ENCODE peak calls at places on chromosomes 4 and X, in nine cellular contexts. N is CD8-positive, alpha-beta memory T cell; Y is KBM-7; D is naive thymus-derived CD8-positive, alpha-beta T cell; X is ecto neural progenitor cell; H is activated T-helper 1 cell treated with anti-CD3 and anti-CD28 coated beads, Interleukin-12 subunit alpha, Interleukin-12 subunit beta, Interleukin-2, Interleukin-4 antibody, amounts not matched to agents 30 ng/mL and 10 ng/mL and 1 ng/mL, durations not matched to agents 14 hours and 24 hours and 36 hours; B is ELR; C is occipital lobe; U is CD4-positive, alpha-beta T cell. M is an unnamed sample.

GRCh38 chr4:150462743-150463142 is 119.2 kb upstream of the MAB21L2 start:
- DNase-seq in X (no peak), D (no peak), N (no peak), B (peak), H (no peak), U (no peak), C (no peak), Y (no peak), M (no peak)

GRCh38 chr4:177558995-177559394 is 116.8 kb upstream of the AGA start:
- DNase-seq in U (no peak), D (no peak), X (no peak), Y (no peak), H (no peak), C (no peak), N (no peak), B (no peak), M (no peak)

GRCh38 chrX:154732421-154733071 is 18.3 kb downstream of the GAB3 start:
- DNase-seq in D (no peak), C (no peak), B (peak), X (no peak), N (no peak), U (no peak), H (no peak), Y (peak), M (peak)

GRCh38 chrX:71669492-71669891 is 2.1 kb downstream of the LOC101059915 start:
- DNase-seq in C (no peak), Y (no peak), D (no peak), N (no peak), B (no peak), H (no peak), U (no peak), X (no peak), M (no peak)

GRCh38 chrX:56569378-56570061 is 6.1 kb downstream of the UBQLN2 start:
- DNase-seq in X (no peak), C (no peak), H (no peak), U (no peak), B (no peak), N (no peak), Y (peak), D (no peak), M (no peak)

GRCh38 chrX:20140410-20140809 is 1.2 kb downstream of the EIF1AX start:
- DNase-seq in X (no peak), C (no peak), D (no peak), U (no peak), B (no peak), H (no peak), Y (peak), N (no peak), M (peak)

GRCh38 chr4:123858465-123858864 is 461.9 kb downstream of the SPRY1 start:
- DNase-seq in N (no peak), Y (no peak), D (no peak), X (no peak), C (no peak), H (no peak), B (no peak), U (no peak), M (no peak)

GRCh38 chr4:151854731-151855130 is 93.9 kb upstream of the GATB start:
- DNase-seq in Y (no peak), H (no peak), U (no peak), X (no peak), B (peak), N (no peak), D (no peak), C (no peak), M (no peak)

GRCh38 chr4:7628432-7628831 is 193.7 kb upstream of the PSAPL1 start:
- DNase-seq in H (no peak), U (no peak), N (no peak), B (no peak), Y (no peak), D (no peak), C (no peak), X (no peak), M (no peak)

M was measured in GF-D8.